ENCODE peak calls at places on chromosomes 5 and 9, in four cellular contexts. Z is adrenal gland, N is gastrocnemius medialis, T is tibial nerve. R is an unnamed sample.

GRCh38 chr9:34993502-34994428 is 4.2 kb downstream of the DNAJB5 start:
- DNase-seq in N (peak), Z (peak), T (peak), R (no peak)

GRCh38 chr9:83138422-83139135 is 75.6 kb upstream of the RASEF start:
- DNase-seq in T (no peak), N (no peak), Z (no peak), R (peak)

GRCh38 chr5:73280821-73281746 is 108.1 kb downstream of the TMEM174 start:
- DNase-seq in T (peak), N (no peak), Z (peak), R (no peak)

GRCh38 chr5:134073404-134073803 is 41.1 kb upstream of the TCF7 start:
- DNase-seq in N (no peak), Z (no peak), T (no peak), R (no peak)

GRCh38 chr5:158538506-158539074 is 561.1 kb downstream of the EBF1 start:
- DNase-seq in T (no peak), Z (no peak), N (no peak), R (no peak)

GRCh38 chr5:102865510-102866314 is 110.6 kb downstream of the PAM start:
- DNase-seq in N (peak), T (peak), Z (peak), R (peak)

GRCh38 chr9:106111039-106111740 is 416.8 kb downstream of the TMEM38B start:
- DNase-seq in T (no peak), Z (no peak), N (no peak), R (no peak)

GRCh38 chr5:56233230-56233629 is at the start of gene ANKRD55:
- DNase-seq in Z (no peak), T (no peak), N (no peak), R (no peak)

GRCh38 chr5:94031631-94032030 is 290.2 kb upstream of the POU5F2 start:
- DNase-seq in T (peak), Z (no peak), N (no peak), R (no peak)

GRCh38 chr5:172910828-172911627 is 48.2 kb upstream of the RPL26L1 start:
- DNase-seq in T (peak), Z (peak), N (no peak), R (peak)
- TF ChIP-seq POLR2A in T (no peak), Z (no peak), N (peak), R (no peak)

GRCh38 chr9:91361294-91362201 is at the start of gene AUH:
- DNase-seq in T (peak), Z (peak), N (peak), R (peak)
- TF ChIP-seq POLR2A in T (peak), Z (peak), N (peak), R (peak)

DNA sequence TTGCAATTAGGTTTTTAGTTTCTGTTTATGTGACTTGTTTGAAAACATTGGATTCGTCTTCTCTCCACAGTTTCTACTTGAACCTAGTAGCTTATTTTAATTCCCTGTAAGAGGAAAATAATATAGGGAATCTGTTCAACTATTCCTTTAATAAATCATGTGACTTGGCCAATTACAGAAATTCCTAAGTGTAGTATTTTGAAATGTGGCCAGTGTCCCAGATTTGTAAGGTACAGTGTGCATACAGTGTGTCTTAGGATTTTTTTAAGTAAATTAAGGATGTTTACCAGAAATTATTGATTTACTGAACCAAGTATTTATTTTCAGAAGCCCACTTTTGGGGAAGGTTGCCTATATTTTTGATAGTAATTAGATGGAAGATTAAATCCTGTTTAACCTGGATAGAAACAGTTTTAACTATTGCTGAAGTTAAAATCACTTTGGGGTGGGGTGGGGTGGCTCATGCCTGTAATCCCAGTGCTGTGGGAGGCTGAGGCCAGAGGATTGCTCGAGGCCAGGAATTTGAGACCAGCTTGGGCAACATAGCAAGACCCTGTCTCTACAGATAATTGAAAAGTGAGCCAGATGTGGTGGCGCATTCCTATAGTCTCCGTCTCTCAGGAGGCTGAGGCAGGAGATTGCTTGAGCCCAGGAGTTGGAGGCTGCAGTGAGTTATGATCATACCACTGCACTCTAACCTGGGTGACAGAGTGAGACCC is 36.9 kb downstream of the G3BP1 start:
- DNase-seq in T (no peak), Z (no peak), N (no peak), R (no peak)
- TF ChIP-seq POLR2A in T (no peak), Z (no peak), N (no peak), R (no peak)

GRCh38 chr9:76194896-76195295 is 199.3 kb downstream of the RFK start:
- DNase-seq in T (no peak), Z (no peak), N (no peak), R (no peak)

GRCh38 chr9:76188905-76189304 is 205.3 kb downstream of the RFK start:
- DNase-seq in N (no peak), Z (no peak), T (no peak), R (no peak)

GRCh38 chr9:76191493-76191892 is 202.7 kb downstream of the RFK start:
- DNase-seq in N (no peak), Z (no peak), T (no peak), R (no peak)

GRCh38 chr9:76192013-76192412 is 202.2 kb downstream of the RFK start:
- DNase-seq in Z (no peak), N (no peak), T (no peak), R (no peak)
- TF ChIP-seq POLR2A in Z (no peak), N (no peak), T (no peak), R (no peak)

DNA sequence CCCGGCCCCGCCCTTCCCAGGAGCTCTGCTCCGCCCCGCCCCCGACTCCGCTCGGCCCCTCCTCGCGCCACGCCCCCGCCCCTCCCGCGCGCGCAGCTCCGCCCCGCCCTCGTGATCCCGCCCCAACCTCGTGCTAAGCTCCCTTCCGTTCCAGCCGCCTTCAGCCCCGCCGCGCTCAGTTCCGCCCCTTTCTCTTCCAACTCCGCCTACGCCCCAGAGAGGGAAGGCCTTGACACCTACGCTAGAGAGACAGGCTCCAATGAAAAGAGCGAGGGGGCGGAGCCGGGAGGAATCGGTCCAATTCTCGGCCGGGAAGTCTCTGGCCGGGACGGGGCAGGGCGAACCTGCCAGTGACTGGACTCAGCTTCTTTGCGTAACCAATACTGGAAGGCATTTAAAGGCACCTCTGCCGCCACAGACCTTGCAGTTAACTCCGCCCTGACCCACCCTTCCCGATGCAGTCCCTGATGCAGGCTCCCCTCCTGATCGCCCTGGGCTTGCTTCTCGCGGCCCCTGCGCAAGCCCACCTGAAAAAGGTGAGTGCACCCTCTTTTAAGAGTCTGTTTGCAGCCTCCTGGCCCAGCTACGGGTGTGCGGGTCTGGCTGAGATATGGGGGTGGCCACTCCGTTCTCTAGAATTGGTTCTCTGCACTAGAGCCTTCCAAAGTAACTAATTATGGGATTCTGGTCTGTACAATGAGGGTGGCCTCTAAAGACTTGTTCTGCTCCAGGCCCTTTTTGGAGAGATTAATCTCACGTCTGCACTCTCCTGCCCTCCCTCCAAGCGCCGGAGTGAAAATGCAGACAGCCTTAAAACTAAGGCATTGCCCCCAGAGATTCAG is at the start of gene GM2A:
- DNase-seq in Z (peak), T (peak), N (peak), R (peak)
- TF ChIP-seq POLR2A in Z (peak), T (peak), N (peak), R (peak)

GRCh38 chr5:76807296-76807695 is 11.5 kb upstream of the F2RL1 start:
- DNase-seq in Z (no peak), T (no peak), N (no peak), R (no peak)

GRCh38 chr5:76809141-76809540 is 9.7 kb upstream of the F2RL1 start:
- DNase-seq in T (no peak), Z (no peak), N (no peak), R (no peak)

GRCh38 chr5:76810236-76810635 is 8.6 kb upstream of the F2RL1 start:
- DNase-seq in Z (no peak), T (no peak), N (no peak), R (no peak)

GRCh38 chr5:76811214-76811613 is 7.6 kb upstream of the F2RL1 start:
- DNase-seq in T (no peak), Z (no peak), N (no peak), R (no peak)

DNA sequence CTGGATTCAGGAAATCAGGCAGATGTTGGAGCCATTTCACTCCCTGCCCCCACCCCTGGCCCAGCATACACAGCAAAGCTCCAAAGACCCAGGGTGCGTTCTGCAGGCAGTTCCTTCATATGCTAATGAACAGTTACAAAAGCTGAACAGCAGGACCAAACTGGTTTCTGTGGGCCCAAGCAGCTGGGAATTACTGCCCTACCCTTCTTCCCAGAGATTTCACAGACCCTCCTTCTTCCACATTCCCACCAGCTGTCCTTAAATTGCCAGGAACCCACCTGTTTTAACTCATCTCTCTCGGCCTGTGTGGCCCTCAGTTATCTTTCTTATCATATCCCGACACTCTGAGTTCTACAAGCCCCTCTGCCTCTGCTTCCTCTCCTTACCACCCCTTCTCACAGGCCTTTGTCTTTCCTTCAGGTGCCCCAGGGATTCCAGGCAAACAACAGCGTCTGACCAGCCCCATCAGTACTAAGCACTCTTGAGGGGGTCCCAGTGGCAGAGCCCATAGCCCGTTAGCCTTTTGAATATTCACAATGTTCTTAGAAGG is 10.6 kb upstream of the F2RL1 start:
- DNase-seq in T (no peak), N (no peak), Z (no peak), R (no peak)
- TF ChIP-seq POLR2A in T (no peak), N (no peak), Z (no peak), R (no peak)

R was measured in erythroblast.